ENCODE peak calls at places on chromosomes 5 and 9, in five cellular contexts. I is epithelial cell of esophagus, J is cardiac muscle cell, T is thyroid gland, S is SJSA1. Q is an unnamed sample.

GRCh38 chr9:101671567-101671966 is 66.9 kb downstream of the GRIN3A start:
- DNase-seq in I (no peak), J (no peak), T (no peak), S (no peak), Q (no peak)

GRCh38 chr9:134227451-134228411 is 63.4 kb upstream of the RNU6ATAC start:
- DNase-seq in I (no peak), J (no peak), T (peak), S (no peak), Q (no peak)

GRCh38 chr5:81533629-81534480 is 139.9 kb upstream of the ACOT12 start:
- DNase-seq in I (no peak), J (peak), T (peak), S (no peak), Q (no peak)

GRCh38 chr9:134434896-134435506 is 108.7 kb downstream of the RXRA start:
- DNase-seq in I (peak), J (peak), T (peak), S (peak), Q (peak)

GRCh38 chr5:113255579-113256210 is 179.1 kb downstream of the TSSK1B start:
- DNase-seq in I (no peak), J (no peak), T (no peak), S (peak), Q (no peak)

GRCh38 chr9:74875656-74876055 is 12.1 kb downstream of the TRPM6 start:
- DNase-seq in I (no peak), J (no peak), T (no peak), S (no peak), Q (no peak)

GRCh38 chr5:9428272-9428671 is 117.6 kb downstream of the SEMA5A start:
- DNase-seq in I (no peak), J (no peak), T (no peak), S (no peak), Q (no peak)

GRCh38 chr9:14089051-14089798 is 224.7 kb downstream of the NFIB start:
- DNase-seq in I (no peak), J (peak), T (no peak), S (no peak), Q (no peak)

GRCh38 chr5:140565024-140565779 is 574 bp downstream of the SLC35A4 start:
- DNase-seq in I (peak), J (peak), T (no peak), S (peak), Q (no peak)

GRCh38 chr5:55816342-55816741 is 34.8 kb upstream of the IL31RA start:
- DNase-seq in I (peak), J (peak), T (no peak), S (peak), Q (no peak)

GRCh38 chr5:155746340-155747038 is 580.5 kb upstream of the SGCD start:
- DNase-seq in I (no peak), J (no peak), T (no peak), S (no peak), Q (no peak)

GRCh38 chr9:33782395-33783152 is 12.8 kb upstream of the PRSS3 start:
- DNase-seq in I (peak), J (peak), T (no peak), S (peak), Q (no peak)

GRCh38 chr5:53987091-53987490 is 323.3 kb downstream of the ARL15 start:
- DNase-seq in I (no peak), J (no peak), T (no peak), S (no peak), Q (no peak)

GRCh38 chr9:125759812-125760134 is 12.6 kb downstream of the PBX3 start:
- DNase-seq in I (no peak), J (peak), T (peak), S (no peak), Q (no peak)

GRCh38 chr5:139588962-139589361 is 27.8 kb downstream of the UBE2D2 start:
- DNase-seq in I (no peak), J (no peak), T (no peak), S (no peak), Q (no peak)

GRCh38 chr9:16679327-16679821 is 191.1 kb downstream of the BNC2 start:
- DNase-seq in I (no peak), J (no peak), T (no peak), S (no peak), Q (no peak)

GRCh38 chr9:89421595-89421994 is 76.3 kb downstream of the SEMA4D start:
- DNase-seq in I (no peak), J (peak), T (no peak), S (no peak), Q (no peak)

GRCh38 chr5:157026789-157027424 is 32.0 kb downstream of the HAVCR1 start:
- DNase-seq in I (peak), J (no peak), T (peak), S (no peak), Q (peak)

GRCh38 chr9:14813336-14814020 is 90.9 kb upstream of the CER1 start:
- DNase-seq in I (no peak), J (peak), T (no peak), S (peak), Q (no peak)

GRCh38 chr9:116000748-116001329 is 152.8 kb upstream of the PAPPA start:
- DNase-seq in I (peak), J (no peak), T (no peak), S (no peak), Q (no peak)

GRCh38 chr5:15794117-15794985 is 294.4 kb downstream of the FBXL7 start:
- DNase-seq in I (peak), J (peak), T (no peak), S (no peak), Q (peak)

GRCh38 chr5:177234761-177235315 is 68.7 kb downstream of the RAB24 start:
- DNase-seq in I (no peak), J (no peak), T (no peak), S (no peak), Q (no peak)

GRCh38 chr5:133736512-133736911 is 124.2 kb upstream of the FSTL4 start:
- DNase-seq in I (no peak), J (no peak), T (no peak), S (no peak), Q (no peak)

GRCh38 chr5:124980174-124980941 is 233.9 kb upstream of the ZNF608 start:
- DNase-seq in I (no peak), J (no peak), T (no peak), S (no peak), Q (no peak)

GRCh38 chr9:68567565-68567964 is 26.9 kb upstream of the TMEM252 start:
- DNase-seq in I (no peak), J (no peak), T (no peak), S (no peak), Q (no peak)

GRCh38 chr5:66617223-66617861 is 21.1 kb downstream of the MAST4 start:
- DNase-seq in I (no peak), J (no peak), T (no peak), S (no peak), Q (no peak)

GRCh38 chr5:149585910-149586309 is 4.6 kb downstream of the ARHGEF37 start:
- DNase-seq in I (peak), J (no peak), T (no peak), S (no peak), Q (no peak)

GRCh38 chr5:19104963-19105362 is 883.0 kb downstream of the CDH18 start:
- DNase-seq in I (peak), J (no peak), T (no peak), S (no peak), Q (no peak)

GRCh38 chr5:84384604-84385575 is at the start of gene EDIL3:
- DNase-seq in I (peak), J (peak), T (peak), S (peak), Q (no peak)

GRCh38 chr9:28735943-28736342 is 1162.7 kb upstream of the C9orf72 start:
- DNase-seq in I (peak), J (no peak), T (no peak), S (no peak), Q (no peak)

GRCh38 chr9:88527626-88528025 is 7.4 kb upstream of the NXNL2 start:
- DNase-seq in I (no peak), J (no peak), T (no peak), S (no peak), Q (no peak)

GRCh38 chr9:95460627-95461164 is 56.1 kb downstream of the PTCH1 start:
- DNase-seq in I (no peak), J (no peak), T (no peak), S (no peak), Q (no peak)

GRCh38 chr9:81427870-81428269 is 261.5 kb downstream of the TLE1 start:
- DNase-seq in I (no peak), J (no peak), T (no peak), S (no peak), Q (no peak)

GRCh38 chr9:81430727-81431126 is 258.6 kb downstream of the TLE1 start:
- DNase-seq in I (no peak), J (no peak), T (no peak), S (no peak), Q (no peak)

DNA sequence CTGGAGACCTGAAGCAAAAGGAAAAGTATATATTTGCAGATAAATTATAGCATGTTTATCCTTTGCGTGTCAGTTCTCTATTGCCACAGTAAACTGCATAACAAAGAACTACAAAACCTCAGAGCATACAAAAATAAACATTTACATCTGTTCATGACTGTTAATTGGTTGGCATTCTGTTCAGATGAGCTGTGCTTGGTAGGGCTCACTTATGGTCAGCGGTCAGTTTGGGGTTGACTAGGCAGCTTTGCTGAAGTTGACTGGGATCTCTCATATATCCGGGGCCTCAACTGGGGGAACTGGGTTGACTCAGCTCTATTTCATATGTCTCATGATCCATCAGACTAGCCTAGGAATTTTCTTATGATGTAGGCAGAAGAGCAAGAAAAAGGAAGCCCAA is 257.7 kb downstream of the TLE1 start:
- DNase-seq in I (no peak), J (no peak), T (no peak), S (peak), Q (no peak)
- H3K4me3 ChIP-seq in I (no peak), J (no peak), T (no peak), S (no peak), Q (no peak)

DNA sequence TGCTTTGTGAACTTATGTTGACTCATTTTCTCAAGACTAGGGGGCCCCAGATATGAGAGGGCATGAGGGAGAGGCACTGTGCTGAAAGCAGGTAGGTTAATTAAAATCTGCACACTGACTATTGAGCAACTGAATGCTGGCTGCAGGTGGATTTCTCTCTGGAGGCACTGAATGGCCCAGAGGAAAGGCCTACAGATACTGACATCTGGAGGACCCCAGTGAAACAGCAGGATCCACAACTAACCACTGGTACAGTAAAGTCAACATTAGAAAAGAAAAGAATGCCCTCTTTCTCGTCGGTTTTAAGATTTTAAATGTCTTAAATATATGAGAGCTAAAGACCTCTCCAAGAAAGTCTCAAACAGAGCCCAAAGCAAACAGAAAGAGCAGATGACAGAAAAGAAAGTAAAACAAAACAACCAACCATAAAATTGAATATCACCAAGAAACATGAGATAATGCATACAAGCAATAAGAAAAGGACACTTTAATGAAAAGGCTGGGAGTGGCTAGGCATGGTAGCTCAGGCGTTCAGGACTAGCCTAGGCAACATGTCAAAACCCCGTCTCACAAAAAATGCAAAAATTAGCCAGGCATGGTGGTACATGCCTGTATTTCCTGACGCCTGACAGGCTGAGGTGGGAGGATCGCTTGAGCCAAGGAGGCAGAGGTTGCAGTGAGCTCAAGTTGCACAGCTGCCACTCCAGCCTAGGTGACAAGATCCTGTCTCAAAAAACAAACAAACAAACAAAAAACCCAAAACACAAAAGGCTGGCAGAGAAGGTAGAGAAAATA is 43.3 kb downstream of the PUM3 start:
- DNase-seq in I (peak), J (peak), T (peak), S (no peak), Q (no peak)
- H3K4me3 ChIP-seq in I (no peak), J (no peak), T (no peak), S (no peak), Q (no peak)

GRCh38 chr9:110738982-110739381 is 70.4 kb downstream of the MUSK start:
- DNase-seq in I (peak), J (no peak), T (no peak), S (no peak), Q (no peak)

GRCh38 chr9:110746211-110746930 is 77.8 kb downstream of the MUSK start:
- DNase-seq in I (peak), J (peak), T (no peak), S (no peak), Q (no peak)

GRCh38 chr9:110744753-110745522 is 76.3 kb downstream of the MUSK start:
- DNase-seq in I (peak), J (peak), T (peak), S (peak), Q (no peak)

GRCh38 chr9:110745656-110746055 is 77.1 kb downstream of the MUSK start:
- DNase-seq in I (peak), J (no peak), T (peak), S (no peak), Q (no peak)

GRCh38 chr9:110742741-110743371 is 74.3 kb downstream of the MUSK start:
- DNase-seq in I (peak), J (peak), T (peak), S (peak), Q (no peak)
- H3K4me3 ChIP-seq in I (no peak), J (no peak), T (no peak), S (peak), Q (no peak)

GRCh38 chr5:135662104-135662503 is 83.3 kb upstream of the CXCL14 start:
- DNase-seq in I (no peak), J (no peak), T (no peak), S (no peak), Q (no peak)
- H3K4me3 ChIP-seq in I (no peak), J (no peak), T (no peak), S (no peak), Q (no peak)

GRCh38 chr5:4758550-4758949 is 381.6 kb upstream of the ADAMTS16 start:
- DNase-seq in I (no peak), J (no peak), T (no peak), S (no peak), Q (no peak)
- H3K4me3 ChIP-seq in I (no peak), J (no peak), T (no peak), S (no peak), Q (no peak)

DNA sequence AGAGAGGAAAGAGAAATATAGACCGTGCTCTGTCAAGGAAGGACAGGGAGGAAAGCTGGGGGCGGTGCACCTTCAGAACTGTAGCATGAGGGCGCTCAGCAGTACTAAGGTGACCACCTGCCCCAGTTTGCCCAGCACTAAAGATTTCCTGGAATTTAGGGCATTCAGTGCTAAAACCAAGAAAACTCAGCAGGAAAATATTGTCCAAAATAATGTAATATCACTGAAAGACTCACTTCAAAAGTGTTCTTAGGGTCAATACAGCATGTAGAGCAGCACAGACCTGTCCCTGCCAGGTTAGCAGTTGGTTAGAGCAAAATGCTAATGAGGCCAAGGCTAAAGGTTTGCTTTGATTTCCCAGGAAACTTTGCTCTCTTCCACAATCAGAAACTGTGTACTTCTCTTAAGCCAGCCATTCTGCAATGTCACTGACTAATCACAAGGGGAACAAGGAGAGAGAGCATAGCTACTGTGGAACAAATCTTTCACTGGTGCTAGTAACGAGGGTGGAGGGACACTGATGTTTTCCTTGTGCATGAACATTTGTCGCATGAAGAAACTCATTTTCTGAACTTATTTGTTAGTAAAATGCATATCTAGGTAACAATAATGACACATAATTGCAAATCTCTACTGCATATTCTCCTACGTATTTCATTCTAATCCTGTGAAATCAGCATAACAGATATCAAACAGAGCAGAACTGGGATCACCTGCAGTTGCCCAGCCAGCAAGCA is 53.0 kb upstream of the GRAMD2B start:
- DNase-seq in I (peak), J (no peak), T (no peak), S (no peak), Q (no peak)
- H3K4me3 ChIP-seq in I (no peak), J (no peak), T (no peak), S (no peak), Q (no peak)

DNA sequence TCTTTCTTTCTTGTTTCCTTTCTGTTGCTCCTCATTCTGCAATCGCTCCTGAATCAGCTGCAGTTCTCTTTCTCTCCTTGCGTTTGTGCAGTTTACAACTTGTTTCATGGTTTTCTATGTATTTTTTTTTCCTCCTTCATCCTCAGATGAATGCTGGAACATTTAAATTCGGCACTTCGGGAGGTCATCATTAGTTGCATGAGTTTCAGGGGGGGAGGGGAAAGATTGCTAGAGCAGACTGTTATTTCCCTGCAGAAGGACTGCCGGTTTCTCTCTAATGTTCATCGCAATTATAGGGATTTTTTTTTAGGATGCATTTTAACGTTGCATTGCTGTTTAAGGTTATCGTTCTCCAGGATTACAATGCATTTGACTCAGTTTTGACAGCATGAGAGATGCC is 1311.9 kb upstream of the WWC1 start:
- DNase-seq in I (no peak), J (peak), T (no peak), S (no peak), Q (no peak)
- H3K4me3 ChIP-seq in I (peak), J (peak), T (peak), S (peak), Q (peak)

Q was measured in LNCaP clone FGC.